ENCODE peak calls at places on chromosomes 2 and 18, in eight cellular contexts. C, U, S, Z, H, X, I and O are unnamed samples. For H3K4me1, the result is how much of the 10 kb centered on the place peaks cover.

GRCh38 chr2:171483793-171484192 is 38.5 kb upstream of the CYBRD1 start:
- DNase-seq in C (no peak), U (no peak), S (no peak), Z (no peak), H (no peak), X (no peak), I (no peak), O (no peak)

GRCh38 chr2:206797376-206797775 is 32.0 kb downstream of the FASTKD2 start:
- DNase-seq in C (no peak), U (no peak), S (no peak), Z (no peak), H (no peak), X (no peak), I (no peak), O (no peak)

GRCh38 chr2:3289971-3290370 is 87.6 kb downstream of the EIPR1 start:
- DNase-seq in C (no peak), U (no peak), S (no peak), Z (no peak), H (no peak), X (peak), I (no peak), O (no peak)

GRCh38 chr18:79071037-79071960 is 2.1 kb downstream of the ATP9B start:
- DNase-seq in C (no peak), U (no peak), S (no peak), Z (no peak), H (no peak), X (no peak), I (no peak), O (no peak)

GRCh38 chr18:25503567-25504081 is 151.7 kb upstream of the ZNF521 start:
- DNase-seq in C (peak), U (peak), S (peak), Z (peak), H (peak), X (peak), I (peak), O (peak)

GRCh38 chr2:9095690-9096089 is 92.2 kb upstream of the MBOAT2 start:
- DNase-seq in C (no peak), U (no peak), S (peak), Z (no peak), H (peak), X (peak), I (peak), O (no peak)

GRCh38 chr2:241853651-241854341 is 4.9 kb downstream of the PDCD1 start:
- DNase-seq in C (no peak), U (no peak), S (peak), Z (no peak), H (no peak), X (no peak), I (peak), O (no peak)

GRCh38 chr2:71454221-71455010 is 1.1 kb downstream of the DYSF start:
- DNase-seq in C (no peak), U (no peak), S (peak), Z (no peak), H (no peak), X (peak), I (no peak), O (no peak)

GRCh38 chr18:76518073-76518472 is 23.0 kb upstream of the ZNF516 start:
- DNase-seq in C (no peak), U (no peak), S (no peak), Z (no peak), H (no peak), X (no peak), I (no peak), O (no peak)

GRCh38 chr2:237191693-237192076 is 106.0 kb downstream of the COPS8 start:
- DNase-seq in C (no peak), U (no peak), S (no peak), Z (no peak), H (no peak), X (no peak), I (no peak), O (no peak)

GRCh38 chr18:54717673-54718435 is 110.4 kb upstream of the RAB27B start:
- DNase-seq in C (no peak), U (no peak), S (no peak), Z (no peak), H (no peak), X (no peak), I (no peak), O (no peak)

GRCh38 chr2:216006164-216006663 is 7.1 kb downstream of the MREG start:
- DNase-seq in C (peak), U (no peak), S (no peak), Z (no peak), H (no peak), X (no peak), I (peak), O (no peak)

GRCh38 chr18:4455113-4455811 is at the start of gene DLGAP1:
- DNase-seq in C (peak), U (peak), S (no peak), Z (no peak), H (no peak), X (peak), I (peak), O (no peak)

GRCh38 chr2:84880645-84881521 is at the start of gene TRABD2A:
- DNase-seq in C (no peak), U (no peak), S (no peak), Z (peak), H (no peak), X (no peak), I (no peak), O (no peak)

GRCh38 chr2:25276569-25277465 is 64.9 kb downstream of the DNMT3A start:
- DNase-seq in C (peak), U (no peak), S (peak), Z (no peak), H (peak), X (peak), I (peak), O (no peak)

GRCh38 chr2:75246441-75247167 is 47.3 kb upstream of the TACR1 start:
- DNase-seq in C (no peak), U (no peak), S (no peak), Z (no peak), H (no peak), X (no peak), I (no peak), O (no peak)

GRCh38 chr2:28979041-28979440 is 2.1 kb upstream of the TOGARAM2 start:
- DNase-seq in C (no peak), U (no peak), S (no peak), Z (no peak), H (no peak), X (no peak), I (no peak), O (no peak)

GRCh38 chr2:70988726-70989648 is 5.7 kb downstream of the TEX261 start:
- DNase-seq in C (no peak), U (no peak), S (no peak), Z (peak), H (no peak), X (no peak), I (no peak), O (no peak)

GRCh38 chr18:36411745-36412168 is 114.2 kb downstream of the FHOD3 start:
- DNase-seq in C (no peak), U (peak), S (no peak), Z (no peak), H (no peak), X (no peak), I (no peak), O (no peak)

GRCh38 chr2:131413148-131413747 is 49.3 kb upstream of the RAB6D start:
- DNase-seq in C (no peak), U (peak), S (no peak), Z (no peak), H (no peak), X (no peak), I (peak), O (no peak)
- TF ChIP-seq CTCF in C (peak), U (peak), S (peak), Z (peak), H (peak), X (peak), I (peak), O (peak)

GRCh38 chr2:230418341-230419016 is 2.5 kb downstream of the SP100 start:
- DNase-seq in C (no peak), U (no peak), S (no peak), Z (no peak), H (no peak), X (no peak), I (peak), O (no peak)
- H3K4me1 ChIP-seq in C (under half), U (under half), S (half or more), Z (under half), H (under half), X (under half), I (half or more), O (half or more)

GRCh38 chr2:236137066-236137465 is 31.1 kb downstream of the GBX2 start:
- DNase-seq in C (no peak), U (no peak), S (no peak), Z (no peak), H (no peak), X (no peak), I (no peak), O (no peak)
- TF ChIP-seq CTCF in C (no peak), U (no peak), S (no peak), Z (no peak), H (no peak), X (no peak), I (no peak), O (no peak)

DNA sequence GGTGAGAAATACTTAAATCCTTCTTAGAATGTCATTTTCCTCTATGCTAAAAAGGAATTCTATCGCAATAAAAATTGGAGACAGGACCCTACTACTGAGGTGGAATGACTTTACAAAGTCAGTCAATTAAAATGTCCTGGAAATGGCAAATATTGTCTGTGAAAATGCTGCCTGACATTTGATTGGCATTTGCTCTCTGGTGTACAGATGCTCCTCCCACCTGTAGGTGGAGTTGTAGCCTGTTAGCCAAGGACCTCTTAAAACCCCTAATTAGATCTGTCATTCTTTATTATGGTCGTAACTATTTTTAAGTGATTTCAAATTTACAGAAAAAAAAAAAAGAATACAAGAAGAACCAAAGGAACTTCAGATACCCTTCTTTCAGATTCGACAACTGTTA is 393.1 kb upstream of the KLHL29 start:
- DNase-seq in C (no peak), U (no peak), S (no peak), Z (no peak), H (no peak), X (no peak), I (no peak), O (no peak)
- H3K4me1 ChIP-seq in C (under half), U (under half), S (under half), Z (under half), H (under half), X (under half), I (under half), O (under half)

GRCh38 chr2:65638438-65638837 is 206.0 kb upstream of the SPRED2 start:
- DNase-seq in C (no peak), U (peak), S (no peak), Z (no peak), H (no peak), X (no peak), I (no peak), O (no peak)
- TF ChIP-seq CTCF in C (no peak), U (no peak), S (peak), Z (no peak), H (no peak), X (no peak), I (peak), O (no peak)

GRCh38 chr18:49487711-49488310 is 777 bp upstream of the C18orf32 start:
- DNase-seq in C (no peak), U (no peak), S (no peak), Z (no peak), H (no peak), X (no peak), I (no peak), O (no peak)
- H3K4me1 ChIP-seq in C (under half), U (under half), S (half or more), Z (under half), H (under half), X (under half), I (under half), O (under half)

DNA sequence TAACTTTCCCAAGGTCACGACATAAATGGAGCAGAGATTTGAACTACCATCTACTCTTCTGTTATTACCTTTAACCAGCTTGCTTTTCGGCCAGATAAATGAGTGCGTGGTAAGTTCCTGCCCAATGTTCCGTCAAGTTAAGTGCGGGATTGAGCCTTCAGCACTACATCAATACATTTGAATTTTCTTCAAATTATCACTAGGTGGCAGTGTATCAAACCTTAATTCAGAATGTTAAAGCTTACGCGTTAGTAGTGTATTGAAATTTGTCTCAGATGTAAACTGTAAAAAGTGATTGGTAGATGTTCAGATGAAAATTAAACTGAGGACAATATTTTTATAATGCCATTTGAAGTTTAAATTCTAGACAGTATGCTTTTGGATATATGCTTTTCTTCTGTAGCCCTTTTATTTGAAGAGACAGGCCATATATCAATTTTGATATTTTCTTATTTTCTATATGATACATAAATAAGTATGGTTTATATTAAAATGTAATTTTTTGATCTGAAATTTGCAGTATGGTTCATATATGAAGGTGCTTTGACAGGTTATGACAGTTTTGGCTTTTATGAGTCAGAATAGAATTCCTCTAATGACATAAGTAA is 681.3 kb downstream of the ADCYAP1 start:
- DNase-seq in C (no peak), U (peak), S (no peak), Z (no peak), H (no peak), X (no peak), I (peak), O (no peak)
- TF ChIP-seq CTCF in C (no peak), U (peak), S (peak), Z (peak), H (peak), X (peak), I (peak), O (peak)

GRCh38 chr18:8793445-8794132 is 88.2 kb downstream of the MTCL1 start:
- DNase-seq in C (no peak), U (no peak), S (no peak), Z (no peak), H (no peak), X (no peak), I (no peak), O (no peak)

GRCh38 chr18:8795586-8795985 is 90.2 kb downstream of the MTCL1 start:
- DNase-seq in C (no peak), U (no peak), S (no peak), Z (no peak), H (no peak), X (no peak), I (no peak), O (no peak)

GRCh38 chr18:8794133-8794986 is 89.0 kb downstream of the MTCL1 start:
- DNase-seq in C (no peak), U (peak), S (no peak), Z (no peak), H (no peak), X (no peak), I (no peak), O (no peak)

GRCh38 chr18:8791171-8791651 is 85.9 kb downstream of the MTCL1 start:
- DNase-seq in C (no peak), U (peak), S (no peak), Z (no peak), H (no peak), X (no peak), I (no peak), O (no peak)

GRCh38 chr18:8792688-8793316 is 87.4 kb downstream of the MTCL1 start:
- DNase-seq in C (no peak), U (peak), S (no peak), Z (no peak), H (no peak), X (no peak), I (no peak), O (no peak)
- H3K4me1 ChIP-seq in C (under half), U (half or more), S (under half), Z (under half), H (under half), X (under half), I (under half), O (under half)